ENCODE peak calls at places on chromosome X, in nine cellular contexts. P is T47D; E is GM10248; N is stomach; R is left ventricle myocardium inferior; K is amygdala; G is activated T-cell treated with anti-CD3 and anti-CD28 coated beads, Interleukin-2, amount 50 U/mL, for 72 hours; C is GM12864; Y is AG08395. S is an unnamed sample.

GRCh38 chrX:100973411-100973810 is 3.9 kb downstream of the ARL13A start:
- DNase-seq in P (no peak), E (no peak), N (no peak), R (no peak), K (no peak), G (no peak), C (no peak), Y (no peak), S (no peak)

GRCh38 chrX:125758819-125759218 is 407.3 kb downstream of the DCAF12L2 start:
- DNase-seq in P (no peak), E (no peak), N (no peak), R (no peak), K (no peak), G (no peak), C (no peak), Y (no peak), S (no peak)

GRCh38 chrX:118219866-118220265 is 103.3 kb upstream of the KLHL13 start:
- DNase-seq in P (no peak), E (no peak), N (no peak), R (no peak), K (no peak), G (no peak), C (no peak), Y (no peak), S (no peak)

GRCh38 chrX:42219231-42219630 is 295.9 kb upstream of the CASK start:
- DNase-seq in P (no peak), E (no peak), N (no peak), R (no peak), K (no peak), G (no peak), C (no peak), Y (no peak), S (no peak)

GRCh38 chrX:17689971-17690409 is 47.3 kb upstream of the SCML1 start:
- DNase-seq in P (peak; percentile 70), E (peak; percentile 26), N (peak; percentile 41), R (no peak), K (no peak), G (peak; percentile 30), C (no peak), Y (peak; percentile 70), S (peak; percentile 30)

GRCh38 chrX:151009582-151009981 is 26.4 kb downstream of the HMGB3 start:
- DNase-seq in P (no peak), E (no peak), N (no peak), R (no peak), K (no peak), G (no peak), C (no peak), Y (no peak), S (no peak)

GRCh38 chrX:105483011-105483410 is 262.5 kb upstream of the TEX13A start:
- DNase-seq in P (no peak), E (no peak), N (no peak), R (no peak), K (no peak), G (no peak), C (no peak), Y (peak; percentile 2), S (no peak)

GRCh38 chrX:72262077-72262476 is 15.0 kb downstream of the RPS4X start:
- DNase-seq in P (no peak), E (no peak), N (no peak), R (no peak), K (no peak), G (no peak), C (no peak), Y (no peak), S (no peak)

GRCh38 chrX:48971325-48972213 is at the start of gene KCND1:
- DNase-seq in P (no peak), E (no peak), N (peak; percentile 29), R (peak; percentile 27), K (no peak), G (no peak), C (no peak), Y (no peak), S (no peak)

GRCh38 chrX:11929476-11929875 is 171.4 kb downstream of the MSL3 start:
- DNase-seq in P (no peak), E (no peak), N (no peak), R (no peak), K (no peak), G (no peak), C (no peak), Y (no peak), S (no peak)

GRCh38 chrX:45208121-45208856 is 7.6 kb upstream of the DIPK2B start:
- DNase-seq in P (no peak), E (no peak), N (no peak), R (no peak), K (no peak), G (no peak), C (no peak), Y (no peak), S (no peak)

GRCh38 chrX:53265771-53266170 is 15.6 kb downstream of the IQSEC2 start:
- DNase-seq in P (no peak), E (no peak), N (no peak), R (no peak), K (no peak), G (no peak), C (no peak), Y (peak; percentile 45), S (no peak)

GRCh38 chrX:153832732-153833131 is 2.4 kb upstream of the PDZD4 start:
- DNase-seq in P (no peak), E (no peak), N (no peak), R (no peak), K (no peak), G (no peak), C (no peak), Y (no peak), S (no peak)

GRCh38 chrX:25196221-25196620 is 180.5 kb upstream of the ARX start:
- DNase-seq in P (no peak), E (no peak), N (no peak), R (no peak), K (no peak), G (no peak), C (no peak), Y (no peak), S (no peak)

GRCh38 chrX:13334491-13334890 is 14.6 kb upstream of the ATXN3L start:
- DNase-seq in P (no peak), E (no peak), N (no peak), R (no peak), K (no peak), G (no peak), C (no peak), Y (no peak), S (no peak)

GRCh38 chrX:12065251-12065650 is 73.0 kb upstream of the FRMPD4 start:
- DNase-seq in P (peak; percentile 64), E (no peak), N (no peak), R (no peak), K (no peak), G (no peak), C (no peak), Y (peak; percentile 25), S (no peak)

GRCh38 chrX:115642895-115643530 is 82.0 kb downstream of the PLS3 start:
- DNase-seq in P (peak; percentile 27), E (peak; percentile 35), N (peak; percentile 36), R (no peak), K (no peak), G (peak; percentile 3), C (peak; percentile 19), Y (peak; percentile 57), S (no peak)

GRCh38 chrX:29787666-29788065 is 427.7 kb upstream of the MAGEB2 start:
- DNase-seq in P (no peak), E (no peak), N (no peak), R (no peak), K (no peak), G (no peak), C (no peak), Y (no peak), S (no peak)

GRCh38 chrX:40097101-40097491 is 662 bp downstream of the BCOR start:
- DNase-seq in P (no peak), E (no peak), N (no peak), R (no peak), K (no peak), G (peak; percentile 23), C (no peak), Y (no peak), S (no peak)

GRCh38 chrX:66126671-66127070 is 37.4 kb upstream of the HEPH start:
- DNase-seq in P (no peak), E (no peak), N (no peak), R (no peak), K (no peak), G (no peak), C (no peak), Y (no peak), S (no peak)

GRCh38 chrX:110866421-110866820 is 70.8 kb upstream of the CHRDL1 start:
- DNase-seq in P (no peak), E (no peak), N (no peak), R (no peak), K (no peak), G (no peak), C (no peak), Y (no peak), S (no peak)

GRCh38 chrX:18855919-18856644 is 127.8 kb downstream of the PHKA2 start:
- DNase-seq in P (no peak), E (peak; percentile 66), N (no peak), R (no peak), K (no peak), G (no peak), C (peak; percentile 66), Y (no peak), S (no peak)

GRCh38 chrX:138917781-138918180 is 206.3 kb upstream of the FGF13 start:
- DNase-seq in P (no peak), E (no peak), N (no peak), R (no peak), K (no peak), G (no peak), C (no peak), Y (peak; percentile 50), S (no peak)

GRCh38 chrX:119008122-119008744 is 33.8 kb downstream of the LONRF3 start:
- DNase-seq in P (peak; percentile 31), E (peak; percentile 40), N (peak; percentile 28), R (no peak), K (no peak), G (peak; percentile 23), C (no peak), Y (peak; percentile 72), S (peak; percentile 28)

GRCh38 chrX:74550295-74550802 is 64.1 kb downstream of the RLIM start:
- DNase-seq in P (peak; percentile 69), E (peak; percentile 67), N (peak; percentile 87), R (peak; percentile 80), K (peak; percentile 42), G (peak; percentile 83), C (no peak), Y (peak; percentile 65), S (peak; percentile 83)

GRCh38 chrX:1468250-1468772 is 15.6 kb upstream of the ASMTL start:
- DNase-seq in P (no peak), E (peak; percentile 56), N (peak; percentile 50), R (no peak), K (no peak), G (peak; percentile 86), C (no peak), Y (peak; percentile 51), S (peak; percentile 82)

GRCh38 chrX:10986616-10987015 is 124.5 kb upstream of the HCCS start:
- DNase-seq in P (peak; percentile 40), E (no peak), N (no peak), R (no peak), K (no peak), G (no peak), C (no peak), Y (peak; percentile 22), S (no peak)

GRCh38 chrX:2445662-2446623 is 54.8 kb downstream of the DHRSX start:
- DNase-seq in P (no peak), E (no peak), N (no peak), R (no peak), K (no peak), G (no peak), C (no peak), Y (no peak), S (no peak)

GRCh38 chrX:29470029-29470428 is 745.3 kb upstream of the MAGEB2 start:
- DNase-seq in P (no peak), E (no peak), N (no peak), R (no peak), K (no peak), G (no peak), C (no peak), Y (no peak), S (no peak)

GRCh38 chrX:68018248-68019203 is 414.8 kb downstream of the OPHN1 start:
- DNase-seq in P (peak; percentile 57), E (no peak), N (no peak), R (no peak), K (no peak), G (no peak), C (no peak), Y (peak; percentile 25), S (no peak)

GRCh38 chrX:110086916-110087484 is 84.1 kb downstream of the TMEM164 start:
- DNase-seq in P (no peak), E (no peak), N (no peak), R (no peak), K (no peak), G (no peak), C (no peak), Y (peak; percentile 65), S (no peak)